ENCODE peak calls at places on chromosome 15, in seven cellular contexts. D is hepatocyte, H is GM23338, Z is GM23248, E is PC-3, Y is HCT116, N is MM.1S. S is an unnamed sample.

GRCh38 chr15:87167706-87168105 is 1088.0 kb downstream of the AGBL1 start:
- DNase-seq in D (no peak), H (no peak), Z (no peak), E (peak; percentile 31), Y (no peak), N (no peak), S (no peak)

GRCh38 chr15:38463893-38464292 is 10.0 kb downstream of the FAM98B start:
- DNase-seq in D (no peak), H (no peak), Z (no peak), E (no peak), Y (no peak), N (no peak), S (no peak)

GRCh38 chr15:100766225-100767001 is 113.2 kb upstream of the ALDH1A3 start:
- DNase-seq in D (no peak), H (no peak), Z (no peak), E (no peak), Y (no peak), N (no peak), S (peak; percentile 49)

GRCh38 chr15:71080705-71081104 is 34.6 kb upstream of the THSD4 start:
- DNase-seq in D (no peak), H (no peak), Z (peak; percentile 96), E (no peak), Y (no peak), N (no peak), S (no peak)

GRCh38 chr15:39128746-39129145 is 452.1 kb upstream of the THBS1 start:
- DNase-seq in D (no peak), H (no peak), Z (peak; percentile 40), E (no peak), Y (no peak), N (no peak), S (no peak)

GRCh38 chr15:67188551-67189218 is 65.8 kb downstream of the AAGAB start:
- DNase-seq in D (peak; percentile 66), H (no peak), Z (peak; percentile 87), E (no peak), Y (no peak), N (no peak), S (no peak)

GRCh38 chr15:81945014-81945615 is 100.7 kb downstream of the MEX3B start:
- DNase-seq in D (no peak), H (peak; percentile 25), Z (no peak), E (no peak), Y (no peak), N (no peak), S (peak; percentile 28)

GRCh38 chr15:77546870-77547269 is 85.8 kb downstream of the LINGO1 start:
- DNase-seq in D (no peak), H (no peak), Z (no peak), E (no peak), Y (no peak), N (no peak), S (no peak)

GRCh38 chr15:53549697-53550315 is 209.7 kb downstream of the WDR72 start:
- DNase-seq in D (peak; percentile 7), H (peak; percentile 2), Z (no peak), E (peak; percentile 67), Y (no peak), N (no peak), S (no peak)

GRCh38 chr15:91345761-91346160 is 245.7 kb downstream of the SV2B start:
- DNase-seq in D (no peak), H (no peak), Z (no peak), E (no peak), Y (no peak), N (no peak), S (no peak)

GRCh38 chr15:38532728-38533127 is 31.9 kb downstream of the RASGRP1 start:
- DNase-seq in D (no peak), H (no peak), Z (no peak), E (no peak), Y (no peak), N (no peak), S (no peak)

GRCh38 chr15:60590935-60591490 is 112.1 kb upstream of the ICE2 start:
- DNase-seq in D (peak; percentile 69), H (peak; percentile 82), Z (peak; percentile 75), E (no peak), Y (no peak), N (peak; percentile 66), S (peak; percentile 91)

GRCh38 chr15:89071471-89071870 is 16.8 kb upstream of the ABHD2 start:
- DNase-seq in D (no peak), H (peak; percentile 38), Z (no peak), E (no peak), Y (no peak), N (no peak), S (no peak)

GRCh38 chr15:34336333-34336732 is 1.2 kb downstream of the SLC12A6 start:
- DNase-seq in D (no peak), H (no peak), Z (no peak), E (no peak), Y (no peak), N (peak; percentile 37), S (no peak)

GRCh38 chr15:88624156-88624970 is 3.2 kb downstream of the AEN start:
- DNase-seq in D (peak; percentile 50), H (peak; percentile 57), Z (peak; percentile 66), E (no peak), Y (no peak), N (peak; percentile 79), S (peak; percentile 49)

GRCh38 chr15:55230051-55230670 is 33.4 kb upstream of the RSL24D1 start:
- DNase-seq in D (no peak), H (no peak), Z (peak; percentile 42), E (no peak), Y (no peak), N (no peak), S (no peak)

GRCh38 chr15:101070502-101071273 is 151.5 kb downstream of the LRRK1 start:
- DNase-seq in D (no peak), H (peak; percentile 41), Z (peak; percentile 90), E (peak; percentile 55), Y (no peak), N (no peak), S (no peak)

GRCh38 chr15:92845109-92845508 is 55.0 kb upstream of the CHD2 start:
- DNase-seq in D (peak; percentile 54), H (no peak), Z (peak; percentile 60), E (peak; percentile 57), Y (no peak), N (peak; percentile 88), S (no peak)

GRCh38 chr15:99496302-99496629 is 69.5 kb upstream of the MEF2A start:
- DNase-seq in D (no peak), H (no peak), Z (no peak), E (no peak), Y (no peak), N (no peak), S (no peak)

GRCh38 chr15:69298354-69298696 is 387 bp upstream of the PAQR5 start:
- DNase-seq in D (no peak), H (no peak), Z (no peak), E (no peak), Y (no peak), N (no peak), S (no peak)

GRCh38 chr15:69297642-69298353 is 914 bp upstream of the PAQR5 start:
- DNase-seq in D (no peak), H (no peak), Z (no peak), E (no peak), Y (no peak), N (no peak), S (no peak)

GRCh38 chr15:69298697-69299441 is at the start of gene PAQR5:
- DNase-seq in D (peak; percentile 64), H (peak; percentile 61), Z (peak; percentile 59), E (peak; percentile 60), Y (no peak), N (no peak), S (peak; percentile 59)

GRCh38 chr15:69300129-69300588 is 1.4 kb downstream of the PAQR5 start:
- DNase-seq in D (no peak), H (peak; percentile 71), Z (no peak), E (no peak), Y (no peak), N (no peak), S (peak; percentile 37)

DNA sequence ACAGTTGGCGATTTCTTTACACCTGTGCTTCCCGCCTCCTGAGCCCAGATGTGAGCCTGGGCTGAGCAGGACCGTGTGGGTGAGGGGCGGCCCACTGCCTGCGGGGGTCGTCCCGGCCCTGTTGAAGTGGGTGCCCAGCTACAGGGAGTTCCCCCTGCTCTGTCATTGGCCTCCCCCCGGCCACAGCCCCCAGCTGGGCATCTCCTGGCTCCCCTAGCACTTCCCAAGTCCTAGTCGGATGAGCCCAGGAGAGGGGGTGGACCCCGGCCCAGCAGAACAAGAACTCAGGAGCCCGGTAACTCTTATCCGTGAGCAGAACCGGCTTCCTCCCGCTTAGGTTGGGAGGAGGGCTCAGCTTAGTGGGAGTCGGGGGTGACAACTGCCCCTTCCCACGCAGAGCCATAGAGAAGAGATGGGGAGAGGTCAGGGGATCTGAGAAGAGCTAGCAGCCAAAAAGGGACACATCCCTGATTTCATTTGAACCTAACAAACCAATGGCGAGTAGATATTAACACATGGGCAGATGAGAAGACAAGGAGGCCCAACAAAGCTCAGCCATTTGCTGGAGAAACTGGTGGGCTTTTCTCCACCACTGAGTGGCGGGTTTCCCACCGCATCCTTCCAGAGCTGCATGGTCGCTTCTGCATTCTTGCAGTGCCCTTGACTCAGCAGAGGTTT is 878 bp downstream of the PAQR5 start:
- DNase-seq in D (no peak), H (peak; percentile 24), Z (no peak), E (no peak), Y (no peak), N (no peak), S (no peak)
- TF ChIP-seq EZH2 in D (peak; percentile 80), H (no peak), Z (no peak), E (no peak), Y (no peak), N (no peak), S (peak; percentile 83)

DNA sequence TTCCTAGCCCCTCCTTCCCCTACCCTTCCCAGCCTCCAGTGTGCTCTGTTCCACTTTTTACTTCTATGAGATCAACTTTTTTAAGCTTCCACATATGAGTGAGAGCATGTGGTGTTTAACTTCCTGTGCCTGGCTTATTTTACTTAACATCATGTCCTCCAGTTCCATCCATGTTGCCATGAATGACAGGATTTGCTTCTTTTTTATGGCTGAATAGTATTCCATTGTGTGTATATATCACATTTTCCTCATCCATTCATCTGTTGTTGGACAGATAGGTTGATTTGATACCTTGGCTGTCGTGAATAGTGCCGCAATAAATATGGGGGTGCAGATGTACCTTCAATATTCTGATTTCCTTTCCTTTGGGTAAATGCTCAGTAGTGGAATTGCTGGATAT is 88.3 kb upstream of the KLF13 start:
- DNase-seq in D (no peak), H (no peak), Z (no peak), E (no peak), Y (no peak), N (no peak), S (no peak)
- H3K4me1 ChIP-seq in D (peaks cover 6% of the 10 kb centered on the region), H (no peaks in the 10 kb centered on the region), Z (peaks cover 18% of the 10 kb centered on the region), E (no peaks in the 10 kb centered on the region), Y (peaks cover 12% of the 10 kb centered on the region), N (peaks cover 41% of the 10 kb centered on the region), S (peaks cover 6% of the 10 kb centered on the region)

DNA sequence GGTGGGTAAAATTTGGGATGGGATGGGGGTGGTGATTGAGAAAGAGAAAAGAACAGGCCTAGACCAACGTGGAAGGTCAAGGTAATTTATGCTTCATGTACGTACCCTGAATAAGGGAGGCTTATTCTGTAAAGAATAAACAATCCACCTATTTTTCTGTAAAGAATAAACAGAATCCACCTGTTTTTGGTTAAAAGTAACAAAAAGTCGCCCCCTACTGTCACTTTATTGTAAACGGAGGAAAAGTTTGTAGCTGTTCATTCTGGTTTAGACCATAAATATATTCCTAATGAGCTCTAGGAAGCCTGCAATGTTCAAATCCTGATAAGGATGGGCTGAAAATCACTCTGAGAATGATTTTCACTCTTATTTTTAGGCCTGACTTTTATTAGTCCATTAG is 23.5 kb upstream of the SQOR start:
- DNase-seq in D (peak; percentile 33), H (peak; percentile 67), Z (peak; percentile 55), E (peak; percentile 56), Y (no peak), N (peak; percentile 49), S (peak; percentile 33)
- TF ChIP-seq EZH2phosphoT487 in D (no peak), H (no peak), Z (no peak), E (no peak), Y (no peak), N (no peak), S (no peak)

GRCh38 chr15:33311312-33311971 is 675 bp downstream of the RYR3 start:
- DNase-seq in D (no peak), H (peak; percentile 60), Z (peak; percentile 2), E (no peak), Y (no peak), N (no peak), S (peak; percentile 67)
- TF ChIP-seq EZH2 in D (no peak), H (no peak), Z (no peak), E (no peak), Y (no peak), N (no peak), S (no peak)